ENCODE peak calls at places on chromosomes 13 and 19, in five cellular contexts. C is Calu3, U is BJ, K is right atrium auricular region, N is left ventricle myocardium inferior. Q is an unnamed sample.

GRCh38 chr19:4722671-4723464 is 774 bp downstream of the DPP9 start:
- DNase-seq in C (no peak), K (no peak), U (no peak), N (no peak), Q (no peak)

GRCh38 chr19:16561382-16561781 is 10.8 kb downstream of the SLC35E1 start:
- DNase-seq in N (no peak), U (no peak), C (no peak), K (no peak), Q (no peak)

GRCh38 chr13:73274147-73274546 is 215.3 kb downstream of the KLF5 start:
- DNase-seq in U (peak), K (no peak), N (no peak), C (no peak), Q (no peak)

GRCh38 chr13:48859168-48860105 is 116.3 kb upstream of the FNDC3A start:
- DNase-seq in U (no peak), C (no peak), N (no peak), K (no peak), Q (no peak)

GRCh38 chr13:105389373-105389772 is 1146.1 kb downstream of the EFNB2 start:
- DNase-seq in C (no peak), U (no peak), K (no peak), N (no peak), Q (no peak)

GRCh38 chr13:50452761-50453160 is 390.7 kb downstream of the DLEU7 start:
- DNase-seq in K (no peak), U (no peak), C (no peak), N (no peak), Q (no peak)

GRCh38 chr19:1252221-1252817 is 3.9 kb downstream of the MIDN start:
- DNase-seq in N (peak), C (peak), U (peak), K (peak), Q (peak)

GRCh38 chr19:7928741-7929701 is 3.1 kb upstream of the CTXN1 start:
- DNase-seq in K (no peak), C (peak), U (peak), N (no peak), Q (no peak)

GRCh38 chr19:42422576-42423461 is 4.4 kb downstream of the LIPE start:
- DNase-seq in K (no peak), U (no peak), N (no peak), C (peak), Q (no peak)

GRCh38 chr19:18112989-18113478 is 15.5 kb downstream of the MAST3 start:
- DNase-seq in K (peak), U (no peak), C (peak), N (peak), Q (no peak)

GRCh38 chr13:111241006-111241755 is 79.3 kb upstream of the TEX29 start:
- DNase-seq in K (no peak), C (no peak), N (no peak), U (no peak), Q (no peak)

GRCh38 chr13:19596960-19597361 is 35.6 kb upstream of the TPTE2 start:
- DNase-seq in U (no peak), K (no peak), N (no peak), C (peak), Q (no peak)

GRCh38 chr19:7628589-7629311 is 595 bp downstream of the XAB2 start:
- DNase-seq in K (no peak), C (no peak), N (no peak), U (no peak), Q (no peak)

GRCh38 chr13:113862766-113863510 is 938 bp downstream of the GAS6 start:
- DNase-seq in U (no peak), K (no peak), C (no peak), N (peak), Q (no peak)

GRCh38 chr13:23634897-23635296 is 64.7 kb downstream of the TNFRSF19 start:
- DNase-seq in U (no peak), N (no peak), K (no peak), C (no peak), Q (no peak)

GRCh38 chr19:45539460-45539859 is 32.2 kb downstream of the VASP start:
- DNase-seq in U (no peak), K (no peak), N (no peak), C (no peak), Q (no peak)

GRCh38 chr13:35830850-35831450 is 300.2 kb downstream of the DCLK1 start:
- DNase-seq in U (no peak), N (no peak), K (no peak), C (no peak), Q (no peak)

GRCh38 chr19:42396248-42396541 is 6.1 kb upstream of the CNFN start:
- DNase-seq in C (no peak), U (no peak), K (no peak), N (no peak), Q (no peak)

GRCh38 chr19:48963371-48964204 is 1.5 kb upstream of the FTL start:
- DNase-seq in N (peak), C (peak), U (no peak), K (peak), Q (peak)

GRCh38 chr19:47863514-47863936 is 4.5 kb downstream of the TPRX2 start:
- DNase-seq in N (peak), C (peak), K (peak), U (no peak), Q (peak)

GRCh38 chr13:50456111-50456510 is 387.4 kb downstream of the DLEU7 start:
- DNase-seq in C (no peak), N (no peak), U (no peak), K (no peak), Q (no peak)

GRCh38 chr19:52336117-52336811 is at the start of gene ZNF610:
- DNase-seq in K (peak), U (peak), N (peak), C (no peak), Q (peak)

GRCh38 chr13:31790992-31791391 is 51.7 kb downstream of the RXFP2 start:
- DNase-seq in C (no peak), N (no peak), U (peak), K (no peak), Q (no peak)

GRCh38 chr19:48720613-48721296 is 1.2 kb upstream of the MAMSTR start:
- DNase-seq in K (peak), U (peak), C (peak), N (peak), Q (peak)

GRCh38 chr19:1275260-1275975 is at the start of gene FAM174C:
- DNase-seq in U (peak), K (peak), N (peak), C (peak), Q (no peak)

GRCh38 chr19:42528354-42529247 is at the start of gene CEACAM1:
- DNase-seq in K (peak), N (no peak), C (peak), U (no peak), Q (no peak)

GRCh38 chr19:42028304-42029216 is 34.5 kb upstream of the ATP1A3 start:
- DNase-seq in K (no peak), N (no peak), U (no peak), C (peak), Q (no peak)

GRCh38 chr13:30864352-30865130 is 41.5 kb upstream of the MEDAG start:
- DNase-seq in K (no peak), U (peak), N (no peak), C (no peak), Q (no peak)

GRCh38 chr13:24683833-24684599 is 3.8 kb downstream of the ATP12A start:
- DNase-seq in U (no peak), K (no peak), N (peak), C (peak), Q (no peak)

GRCh38 chr13:21212138-21212775 is 35.8 kb downstream of the MRPL57 start:
- DNase-seq in K (no peak), C (no peak), U (no peak), N (no peak), Q (no peak)

GRCh38 chr13:113075711-113076110 is 29.9 kb upstream of the F7 start:
- DNase-seq in C (no peak), K (no peak), N (no peak), U (no peak), Q (no peak)

GRCh38 chr19:34589730-34590129 is 87.2 kb downstream of the SCGB2B2 start:
- DNase-seq in C (no peak), U (no peak), N (no peak), K (no peak), Q (no peak)

GRCh38 chr13:97266328-97266727 is 44.2 kb downstream of the MBNL2 start:
- DNase-seq in C (no peak), K (peak), U (no peak), N (no peak), Q (no peak)

GRCh38 chr13:97266734-97267417 is 44.7 kb downstream of the MBNL2 start:
- DNase-seq in C (no peak), K (no peak), U (no peak), N (no peak), Q (no peak)

GRCh38 chr13:97269603-97270002 is 47.5 kb downstream of the MBNL2 start:
- DNase-seq in N (no peak), U (no peak), K (no peak), C (no peak), Q (no peak)

GRCh38 chr13:97267418-97268059 is 45.4 kb downstream of the MBNL2 start:
- DNase-seq in N (no peak), U (no peak), K (no peak), C (no peak), Q (no peak)

GRCh38 chr13:97268772-97269171 is 46.6 kb downstream of the MBNL2 start:
- DNase-seq in N (no peak), U (no peak), K (peak), C (no peak), Q (no peak)
- TF ChIP-seq CTCF in N (peak), U (no peak), K (no peak), C (no peak), Q (no peak)

DNA sequence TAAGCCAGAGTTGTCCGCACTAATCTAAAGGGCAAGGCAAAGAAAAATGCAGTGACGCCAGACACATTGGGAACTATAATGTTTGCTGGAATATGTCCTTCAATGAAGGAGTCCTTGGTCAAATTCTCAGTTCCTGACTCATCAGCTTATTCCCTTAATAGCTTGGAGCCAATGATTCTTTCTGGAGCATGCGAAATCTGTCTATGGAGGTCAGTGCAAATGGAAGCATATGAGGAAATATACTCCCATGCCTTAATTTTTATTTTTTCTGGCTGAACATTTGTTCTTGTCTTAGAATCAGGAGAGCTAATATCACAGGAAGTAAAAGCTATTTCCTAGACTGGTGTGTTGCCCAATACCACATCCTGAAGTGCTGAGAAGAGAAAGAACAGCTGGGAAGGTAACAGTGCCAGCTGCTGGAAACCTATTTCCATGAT is 289.8 kb upstream of the SPRY2 start:
- DNase-seq in U (no peak), C (no peak), N (no peak), K (no peak), Q (no peak)
- TF ChIP-seq CTCF in U (no peak), C (no peak), N (no peak), K (no peak), Q (no peak)

GRCh38 chr13:44680746-44681355 is 104.7 kb upstream of the TSC22D1 start:
- DNase-seq in N (no peak), U (no peak), K (no peak), C (no peak), Q (no peak)
- TF ChIP-seq CTCF in N (no peak), U (no peak), K (no peak), C (no peak), Q (no peak)

DNA sequence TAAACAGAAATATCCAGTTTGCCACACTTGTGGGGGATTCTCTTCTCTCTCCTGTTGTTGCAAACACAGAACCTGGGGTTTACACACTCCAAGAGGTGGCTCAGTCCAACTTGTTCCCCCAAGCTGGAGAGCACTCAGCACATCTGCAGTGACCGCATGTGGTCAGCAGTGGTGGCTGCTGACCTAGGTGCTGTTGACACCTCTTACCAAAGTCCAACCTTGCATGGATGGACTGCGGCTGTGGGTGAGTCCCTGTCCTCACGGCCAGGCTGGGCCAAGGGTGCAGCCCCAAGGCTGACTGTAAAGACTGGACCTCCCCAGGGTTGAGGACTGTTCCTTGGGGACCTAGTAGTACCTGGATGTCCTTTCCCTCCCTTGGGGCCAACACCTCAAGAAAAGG is 6.1 kb downstream of the LRFN3 start:
- DNase-seq in U (no peak), K (no peak), N (no peak), C (no peak), Q (no peak)
- TF ChIP-seq CTCF in U (no peak), K (no peak), N (no peak), C (no peak), Q (no peak)

DNA sequence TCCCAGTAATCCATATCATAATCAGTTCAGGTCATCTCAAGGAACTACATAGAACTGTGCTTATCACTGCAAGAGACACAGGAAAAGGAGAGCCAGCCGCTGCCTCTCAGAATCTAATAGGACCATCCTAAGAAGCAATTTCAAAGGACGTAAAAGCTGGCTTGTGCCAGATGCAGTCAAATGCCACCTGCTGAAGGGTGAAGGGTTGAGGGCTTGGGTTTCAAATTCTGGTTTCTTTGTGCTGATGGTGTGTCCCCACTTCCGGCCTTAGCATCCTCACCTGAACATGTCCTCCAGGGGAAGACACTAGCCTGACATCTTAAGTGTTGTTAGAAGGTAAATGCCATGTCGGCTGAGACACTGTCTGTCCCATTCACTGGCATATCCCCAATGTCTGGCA is 477.1 kb upstream of the TSHZ3 start:
- DNase-seq in U (no peak), N (no peak), C (no peak), K (no peak), Q (no peak)
- TF ChIP-seq CTCF in U (no peak), N (no peak), C (no peak), K (no peak), Q (no peak)

GRCh38 chr19:44499962-44500949 is at the start of gene ZNF180:
- DNase-seq in K (peak), C (peak), U (peak), N (peak), Q (peak)
- TF ChIP-seq CTCF in K (peak), C (peak), U (peak), N (peak), Q (peak)

GRCh38 chr13:96527497-96527896 is 437.6 kb downstream of the HS6ST3 start:
- DNase-seq in K (no peak), C (no peak), U (no peak), N (no peak), Q (no peak)

GRCh38 chr13:96533408-96533807 is 443.5 kb downstream of the HS6ST3 start:
- DNase-seq in K (no peak), N (no peak), U (no peak), C (no peak), Q (no peak)

DNA sequence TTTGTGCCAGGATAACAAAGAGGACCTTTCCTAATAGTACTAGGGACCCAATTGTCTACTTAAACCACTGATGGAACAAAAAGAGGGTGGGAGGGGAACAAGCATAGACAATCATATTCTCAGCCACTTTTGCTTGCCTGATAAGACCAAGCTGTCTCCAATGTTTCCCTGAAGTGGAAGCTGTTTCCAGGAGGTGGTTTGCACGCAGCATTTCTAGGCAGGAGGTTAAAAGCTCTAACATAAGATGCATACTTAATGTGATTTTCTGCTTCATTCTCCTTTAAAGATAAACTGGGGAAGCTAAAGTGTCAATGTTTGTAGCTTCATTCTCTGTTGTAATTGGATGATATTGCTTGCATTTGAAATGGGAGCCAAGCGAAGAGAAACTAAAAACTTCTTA is 442.9 kb downstream of the HS6ST3 start:
- DNase-seq in N (no peak), C (no peak), K (no peak), U (no peak), Q (no peak)
- TF ChIP-seq CTCF in N (no peak), C (no peak), K (no peak), U (no peak), Q (no peak)